ENCODE peak calls at places on chromosomes 7 and 10, in nine cellular contexts. G is NB4, W is HCT116, V is stomach, H is uterus, J is body of pancreas, I is suprapubic skin, N is A549, B is prostate gland. D is an unnamed sample.

GRCh38 chr10:30190831-30191552 is 131.6 kb upstream of the JCAD start:
- DNase-seq in G (no peak), W (no peak), V (no peak), H (no peak), J (no peak), I (no peak), N (no peak), B (no peak), D (peak)

GRCh38 chr10:13306103-13306502 is 6.2 kb upstream of the PHYH start:
- DNase-seq in G (no peak), W (no peak), V (no peak), H (no peak), J (no peak), I (no peak), N (no peak), B (no peak), D (peak)

GRCh38 chr10:132254841-132255240 is 52.9 kb downstream of the STK32C start:
- DNase-seq in G (no peak), W (no peak), V (no peak), H (no peak), J (no peak), I (no peak), N (no peak), B (no peak), D (no peak)

GRCh38 chr7:2812119-2812487 is 32.0 kb downstream of the GNA12 start:
- DNase-seq in G (no peak), W (no peak), V (no peak), H (no peak), J (no peak), I (no peak), N (no peak), B (no peak), D (no peak)

GRCh38 chr7:149716007-149716931 is 57.1 kb downstream of the ZNF467 start:
- DNase-seq in G (no peak), W (no peak), V (no peak), H (no peak), J (no peak), I (no peak), N (no peak), B (no peak), D (no peak)

GRCh38 chr7:115831371-115831770 is 199.2 kb downstream of the TFEC start:
- DNase-seq in G (peak), W (no peak), V (no peak), H (no peak), J (no peak), I (no peak), N (no peak), B (no peak), D (no peak)

GRCh38 chr7:54632696-54633095 is 90.5 kb downstream of the VSTM2A start:
- DNase-seq in G (no peak), W (no peak), V (no peak), H (no peak), J (no peak), I (no peak), N (no peak), B (no peak), D (no peak)

GRCh38 chr7:18175801-18176450 is 148.3 kb upstream of the PRPS1L1 start:
- DNase-seq in G (no peak), W (no peak), V (no peak), H (no peak), J (no peak), I (no peak), N (no peak), B (no peak), D (no peak)

GRCh38 chr7:3095046-3095445 is 51.4 kb upstream of the CARD11 start:
- DNase-seq in G (peak), W (no peak), V (no peak), H (no peak), J (no peak), I (no peak), N (no peak), B (no peak), D (no peak)

GRCh38 chr10:44386546-44387052 is 1.7 kb upstream of the CXCL12 start:
- DNase-seq in G (peak), W (no peak), V (peak), H (peak), J (peak), I (peak), N (peak), B (no peak), D (no peak)

GRCh38 chr7:105130580-105130979 is 116.6 kb downstream of the KMT2E start:
- DNase-seq in G (peak), W (no peak), V (no peak), H (no peak), J (no peak), I (no peak), N (no peak), B (no peak), D (no peak)

GRCh38 chr10:102431452-102432124 is 786 bp downstream of the CUEDC2 start:
- DNase-seq in G (peak), W (no peak), V (no peak), H (no peak), J (no peak), I (no peak), N (no peak), B (no peak), D (no peak)

GRCh38 chr7:2632717-2633537 is 1.1 kb downstream of the TTYH3 start:
- DNase-seq in G (peak), W (peak), V (peak), H (peak), J (peak), I (peak), N (peak), B (peak), D (peak)

GRCh38 chr10:43962346-43963191 is 313.9 kb upstream of the ZNF32 start:
- DNase-seq in G (no peak), W (no peak), V (no peak), H (no peak), J (no peak), I (no peak), N (no peak), B (no peak), D (no peak)

GRCh38 chr10:132283604-132284382 is 24.0 kb downstream of the STK32C start:
- DNase-seq in G (no peak), W (no peak), V (no peak), H (no peak), J (no peak), I (no peak), N (no peak), B (no peak), D (no peak)

GRCh38 chr7:106367018-106367420 is 82.2 kb upstream of the NAMPT start:
- DNase-seq in G (peak), W (no peak), V (no peak), H (no peak), J (no peak), I (no peak), N (no peak), B (no peak), D (no peak)

GRCh38 chr7:139739863-139740597 is 37.8 kb downstream of the HIPK2 start:
- DNase-seq in G (no peak), W (no peak), V (peak), H (no peak), J (peak), I (no peak), N (no peak), B (peak), D (peak)

GRCh38 chr7:63925626-63926460 is 72.8 kb upstream of the ZNF722 start:
- DNase-seq in G (peak), W (no peak), V (peak), H (peak), J (peak), I (no peak), N (no peak), B (peak), D (no peak)

GRCh38 chr10:9302142-9302746 is 1247.8 kb downstream of the GATA3 start:
- DNase-seq in G (peak), W (peak), V (no peak), H (no peak), J (no peak), I (no peak), N (peak), B (peak), D (no peak)

GRCh38 chr7:64775289-64775688 is 18.9 kb upstream of the ZNF138 start:
- DNase-seq in G (peak), W (no peak), V (no peak), H (no peak), J (no peak), I (no peak), N (no peak), B (no peak), D (no peak)

GRCh38 chr7:767580-767940 is 40.5 kb upstream of the PRKAR1B start:
- DNase-seq in G (no peak), W (no peak), V (no peak), H (peak), J (no peak), I (no peak), N (no peak), B (peak), D (no peak)

GRCh38 chr10:30828680-30829079 is 199.1 kb upstream of the LYZL2 start:
- DNase-seq in G (no peak), W (no peak), V (no peak), H (no peak), J (no peak), I (no peak), N (no peak), B (no peak), D (no peak)

GRCh38 chr10:15751048-15751447 is 31.3 kb upstream of the ITGA8 start:
- DNase-seq in G (no peak), W (no peak), V (no peak), H (no peak), J (no peak), I (no peak), N (no peak), B (no peak), D (no peak)

GRCh38 chr10:82969405-82969804 is 1094.4 kb downstream of the NRG3 start:
- DNase-seq in G (peak), W (no peak), V (no peak), H (no peak), J (no peak), I (no peak), N (no peak), B (no peak), D (no peak)

GRCh38 chr7:40709077-40709964 is 574.5 kb downstream of the SUGCT start:
- DNase-seq in G (no peak), W (no peak), V (no peak), H (no peak), J (no peak), I (no peak), N (no peak), B (no peak), D (no peak)

GRCh38 chr10:72637398-72637857 is 11.5 kb upstream of the MICU1 start:
- DNase-seq in G (peak), W (no peak), V (peak), H (no peak), J (peak), I (no peak), N (peak), B (no peak), D (no peak)

GRCh38 chr10:103685880-103686669 is 169.3 kb downstream of the SH3PXD2A start:
- DNase-seq in G (peak), W (peak), V (peak), H (peak), J (peak), I (peak), N (peak), B (peak), D (peak)

GRCh38 chr7:105874055-105874454 is 2.3 kb downstream of the ATXN7L1 start:
- DNase-seq in G (no peak), W (no peak), V (no peak), H (no peak), J (no peak), I (no peak), N (no peak), B (no peak), D (no peak)

GRCh38 chr10:115772606-115773005 is 500.4 kb downstream of the GFRA1 start:
- DNase-seq in G (no peak), W (no peak), V (no peak), H (no peak), J (no peak), I (no peak), N (peak), B (no peak), D (no peak)

GRCh38 chr10:47423476-47423875 is 39.4 kb upstream of the ZNF488 start:
- DNase-seq in G (no peak), W (no peak), V (no peak), H (no peak), J (no peak), I (no peak), N (no peak), B (no peak), D (no peak)

GRCh38 chr7:19290066-19290465 is 144.8 kb upstream of the FERD3L start:
- DNase-seq in G (no peak), W (no peak), V (no peak), H (no peak), J (no peak), I (no peak), N (no peak), B (no peak), D (no peak)

GRCh38 chr10:4170633-4171314 is 385.8 kb upstream of the KLF6 start:
- DNase-seq in G (no peak), W (no peak), V (no peak), H (no peak), J (no peak), I (no peak), N (no peak), B (no peak), D (no peak)

GRCh38 chr7:68038621-68039314 is 1042.1 kb downstream of the TYW1 start:
- DNase-seq in G (no peak), W (no peak), V (no peak), H (no peak), J (no peak), I (no peak), N (peak), B (no peak), D (no peak)

GRCh38 chr7:127901895-127902703 is 129.1 kb downstream of the LRRC4 start:
- DNase-seq in G (no peak), W (no peak), V (no peak), H (no peak), J (no peak), I (no peak), N (no peak), B (no peak), D (no peak)

GRCh38 chr7:56105508-56105907 is 768 bp downstream of the CHCHD2 start:
- DNase-seq in G (peak), W (peak), V (no peak), H (no peak), J (peak), I (no peak), N (no peak), B (no peak), D (no peak)

GRCh38 chr7:121019018-121019417 is 30.5 kb downstream of the CPED1 start:
- DNase-seq in G (peak), W (no peak), V (no peak), H (no peak), J (no peak), I (no peak), N (no peak), B (no peak), D (no peak)

GRCh38 chr10:110267246-110267645 is 37.5 kb downstream of the SMNDC1 start:
- DNase-seq in G (no peak), W (no peak), V (no peak), H (no peak), J (no peak), I (no peak), N (no peak), B (no peak), D (no peak)

GRCh38 chr10:44102726-44103255 is 282.1 kb downstream of the CXCL12 start:
- DNase-seq in G (no peak), W (no peak), V (no peak), H (no peak), J (no peak), I (no peak), N (no peak), B (no peak), D (no peak)

GRCh38 chr10:17041626-17042520 is 87.7 kb downstream of the CUBN start:
- DNase-seq in G (no peak), W (no peak), V (no peak), H (no peak), J (no peak), I (no peak), N (no peak), B (no peak), D (no peak)

GRCh38 chr10:113578766-113579165 is 25.9 kb downstream of the HABP2 start:
- DNase-seq in G (no peak), W (no peak), V (no peak), H (no peak), J (no peak), I (no peak), N (no peak), B (no peak), D (no peak)

GRCh38 chr10:125156739-125157472 is 3.5 kb downstream of the CTBP2 start:
- DNase-seq in G (no peak), W (no peak), V (peak), H (no peak), J (peak), I (no peak), N (no peak), B (no peak), D (no peak)
- H3K4me3 ChIP-seq in G (no peak), W (no peak), V (peak), H (no peak), J (no peak), I (peak), N (peak), B (peak), D (no peak)

GRCh38 chr10:21749788-21750187 is 215.8 kb downstream of the MLLT10 start:
- DNase-seq in G (no peak), W (no peak), V (no peak), H (no peak), J (no peak), I (no peak), N (no peak), B (no peak), D (no peak)

GRCh38 chr10:21750424-21750823 is 216.4 kb downstream of the MLLT10 start:
- DNase-seq in G (no peak), W (no peak), V (no peak), H (no peak), J (no peak), I (no peak), N (no peak), B (no peak), D (no peak)

GRCh38 chr10:21746118-21746517 is 212.1 kb downstream of the MLLT10 start:
- DNase-seq in G (no peak), W (no peak), V (no peak), H (no peak), J (no peak), I (no peak), N (no peak), B (no peak), D (no peak)

GRCh38 chr10:21744223-21744622 is 210.2 kb downstream of the MLLT10 start:
- DNase-seq in G (no peak), W (no peak), V (no peak), H (no peak), J (no peak), I (no peak), N (no peak), B (no peak), D (no peak)

DNA sequence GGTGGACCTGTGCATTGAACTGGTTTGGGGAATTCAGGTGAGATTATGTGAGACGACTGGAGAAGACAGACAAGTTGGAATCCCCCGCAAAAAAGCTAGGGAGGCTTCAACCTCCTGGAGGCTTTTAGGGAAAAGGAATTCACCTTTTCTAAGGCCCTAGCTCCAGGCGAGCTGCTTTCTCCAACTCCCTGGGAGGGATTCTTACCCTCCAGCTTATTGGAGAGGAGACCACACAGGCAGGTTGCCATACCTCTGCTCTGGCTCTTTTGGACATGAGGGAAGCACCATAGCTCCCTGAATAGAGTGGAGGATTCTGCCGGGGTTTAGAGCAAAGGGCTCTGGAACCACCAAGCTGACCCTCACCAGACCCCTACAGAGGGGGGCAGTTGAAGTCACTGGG is 213.8 kb downstream of the MLLT10 start:
- DNase-seq in G (no peak), W (no peak), V (no peak), H (no peak), J (no peak), I (no peak), N (no peak), B (no peak), D (no peak)
- TF ChIP-seq POLR2A in G (no peak), W (no peak), V (no peak), H (no peak), J (no peak), I (no peak), N (no peak), B (no peak), D (no peak)

GRCh38 chr10:89738551-89739209 is 37.3 kb downstream of the KIF20B start:
- DNase-seq in G (peak), W (no peak), V (no peak), H (no peak), J (no peak), I (no peak), N (no peak), B (no peak), D (no peak)

DNA sequence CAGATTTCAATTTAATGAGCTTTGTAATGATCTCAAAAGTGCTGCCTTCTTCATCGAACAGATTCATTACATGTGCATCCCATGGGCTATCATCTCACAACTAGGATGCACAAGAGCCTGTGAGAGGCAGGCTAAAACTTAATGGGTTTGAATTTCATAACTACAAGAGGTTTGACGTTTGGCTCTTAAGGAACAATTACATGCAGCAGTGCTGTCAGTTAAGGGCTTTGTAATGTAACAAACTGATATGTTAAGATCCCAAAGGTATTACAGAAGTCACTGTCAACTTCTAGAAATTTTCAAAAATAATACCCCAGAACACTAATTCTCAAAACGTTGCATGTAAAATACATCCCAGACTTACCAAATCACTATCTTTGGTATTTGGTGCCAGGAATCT is 33.2 kb downstream of the KIF20B start:
- DNase-seq in G (no peak), W (no peak), V (no peak), H (no peak), J (no peak), I (no peak), N (no peak), B (no peak), D (no peak)
- H3K4me3 ChIP-seq in G (no peak), W (no peak), V (no peak), H (no peak), J (no peak), I (no peak), N (no peak), B (no peak), D (no peak)

GRCh38 chr10:49296382-49296781 is 2.6 kb upstream of the C10orf71 start:
- DNase-seq in G (no peak), W (no peak), V (no peak), H (no peak), J (no peak), I (no peak), N (no peak), B (no peak), D (no peak)
- TF ChIP-seq POLR2A in G (no peak), W (no peak), V (no peak), H (no peak), J (no peak), I (no peak), N (no peak), B (no peak), D (no peak)

DNA sequence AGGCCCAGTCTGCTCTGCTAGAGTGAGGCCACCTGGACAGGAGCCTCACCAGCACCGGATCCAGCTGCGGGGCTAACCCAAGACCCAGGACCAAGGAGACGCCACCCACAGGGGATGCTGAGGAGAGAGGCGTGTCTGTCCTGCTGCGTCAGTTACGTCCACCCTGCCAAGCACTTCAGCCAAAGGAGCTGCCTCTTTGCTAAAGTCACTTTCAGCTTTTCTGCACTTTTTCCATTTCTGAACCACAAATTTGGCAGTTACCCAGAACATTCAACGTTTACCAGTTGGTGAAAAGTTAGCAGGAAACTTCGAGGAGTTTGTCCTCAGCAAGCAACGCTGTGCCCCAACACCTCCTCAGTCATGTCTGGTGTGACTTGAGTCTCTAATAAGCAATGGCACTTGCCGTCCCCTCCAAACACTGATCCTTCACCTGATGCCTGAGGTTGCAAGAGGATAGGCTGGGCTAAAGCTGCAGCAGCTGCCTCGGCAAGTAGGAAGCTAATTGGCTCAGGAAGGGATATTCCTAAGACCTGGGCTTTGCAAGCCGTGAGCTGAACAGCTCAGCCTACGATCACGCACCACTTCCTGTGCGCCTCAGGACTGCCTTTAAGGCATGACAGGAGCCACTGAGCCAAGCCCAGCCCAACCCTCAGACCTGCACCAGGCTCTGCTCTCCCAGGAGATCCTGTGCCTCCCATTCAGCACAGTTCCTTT is 40.1 kb downstream of the KCNH2 start:
- DNase-seq in G (peak), W (no peak), V (no peak), H (no peak), J (no peak), I (peak), N (no peak), B (no peak), D (peak)
- H3K4me3 ChIP-seq in G (peak), W (no peak), V (no peak), H (no peak), J (no peak), I (no peak), N (no peak), B (no peak), D (no peak)

D was measured in lower leg skin.